ENCODE peak calls at places on chromosome 21, in five cellular contexts. F, I, S, Z and J are unnamed samples.

GRCh38 chr21:41786521-41786987 is 19.7 kb upstream of the RIPK4 start:
- DNase-seq in F (no peak), I (peak), S (no peak), Z (no peak), J (no peak)

GRCh38 chr21:25220954-25221353 is 386.3 kb downstream of the MRPL39 start:
- DNase-seq in F (no peak), I (no peak), S (no peak), Z (no peak), J (no peak)

GRCh38 chr21:42411197-42411869 is 7.6 kb downstream of the UBASH3A start:
- DNase-seq in F (no peak), I (no peak), S (no peak), Z (no peak), J (no peak)

GRCh38 chr21:37668462-37669239 is 247.6 kb downstream of the KCNJ6 start:
- DNase-seq in F (no peak), I (no peak), S (no peak), Z (no peak), J (no peak)

GRCh38 chr21:45276620-45277019 is 11.1 kb downstream of the POFUT2 start:
- DNase-seq in F (no peak), I (no peak), S (no peak), Z (peak), J (no peak)

GRCh38 chr21:14114251-14114650 is 96.5 kb downstream of the LIPI start:
- DNase-seq in F (no peak), I (no peak), S (no peak), Z (no peak), J (no peak)

GRCh38 chr21:16071082-16071481 is 341.3 kb downstream of the USP25 start:
- DNase-seq in F (no peak), I (peak), S (no peak), Z (peak), J (peak)

GRCh38 chr21:14479387-14479786 is 66.7 kb downstream of the SAMSN1 start:
- DNase-seq in F (no peak), I (no peak), S (no peak), Z (no peak), J (no peak)

GRCh38 chr21:45150630-45151265 is 76.4 kb downstream of the ADARB1 start:
- DNase-seq in F (no peak), I (no peak), S (no peak), Z (peak), J (no peak)

GRCh38 chr21:45255381-45256020 is 32.2 kb downstream of the POFUT2 start:
- DNase-seq in F (no peak), I (no peak), S (no peak), Z (no peak), J (no peak)

GRCh38 chr21:14995695-14996490 is 68.9 kb downstream of the NRIP1 start:
- DNase-seq in F (no peak), I (peak), S (peak), Z (no peak), J (no peak)

GRCh38 chr21:28215214-28215954 is 777.3 kb downstream of the LTN1 start:
- DNase-seq in F (no peak), I (peak), S (no peak), Z (no peak), J (no peak)

GRCh38 chr21:46416551-46416950 is 42.1 kb upstream of the DIP2A start:
- DNase-seq in F (no peak), I (no peak), S (no peak), Z (no peak), J (no peak)

GRCh38 chr21:16195476-16195875 is 465.7 kb downstream of the USP25 start:
- DNase-seq in F (no peak), I (peak), S (no peak), Z (no peak), J (no peak)

GRCh38 chr21:42671778-42672593 is 18.6 kb downstream of the PDE9A start:
- DNase-seq in F (no peak), I (peak), S (no peak), Z (no peak), J (no peak)

GRCh38 chr21:14482165-14482564 is 64.0 kb downstream of the SAMSN1 start:
- DNase-seq in F (no peak), I (no peak), S (peak), Z (no peak), J (no peak)

GRCh38 chr21:45927851-45928850 is 53.4 kb upstream of the COL6A1 start:
- DNase-seq in F (no peak), I (no peak), S (no peak), Z (no peak), J (no peak)

GRCh38 chr21:37364722-37365121 is 1.9 kb upstream of the DYRK1A start:
- DNase-seq in F (no peak), I (no peak), S (no peak), Z (no peak), J (no peak)

GRCh38 chr21:33070921-33071877 is 1.3 kb downstream of the OLIG1 start:
- DNase-seq in F (no peak), I (peak), S (no peak), Z (no peak), J (peak)
- H3K27ac ChIP-seq in F (no peak), I (no peak), S (no peak), Z (no peak), J (peak)

DNA sequence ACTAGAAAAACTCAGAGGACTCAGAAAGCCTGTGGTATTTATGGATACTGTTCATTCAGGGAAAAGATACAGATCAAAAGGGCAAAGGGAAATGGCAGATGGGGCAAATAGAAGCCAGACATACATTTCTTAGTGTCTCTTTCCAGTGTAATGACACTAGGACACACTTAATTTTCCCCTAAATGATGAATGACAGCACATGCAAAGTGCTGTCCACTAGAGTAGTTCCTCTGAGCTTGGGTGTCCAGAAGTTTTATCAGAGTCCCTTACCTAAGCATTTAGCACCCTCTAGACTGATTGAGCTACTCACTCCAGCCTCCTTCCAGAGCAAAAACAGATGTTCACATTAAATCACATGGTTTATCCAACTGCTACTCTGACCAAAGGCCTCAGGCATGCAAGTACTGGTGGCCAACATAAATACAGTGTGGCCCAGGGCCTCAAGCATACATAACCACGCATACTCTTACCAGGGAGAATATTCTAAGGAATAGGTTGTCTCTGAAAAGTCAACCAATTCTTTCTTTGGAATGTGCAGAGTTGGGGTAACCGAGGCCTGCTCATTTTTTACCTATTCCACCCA is 166.9 kb downstream of the NCAM2 start:
- DNase-seq in F (no peak), I (peak), S (peak), Z (no peak), J (no peak)
- H3K27ac ChIP-seq in F (no peak), I (peak), S (no peak), Z (no peak), J (no peak)

GRCh38 chr21:36097427-36098230 is 27.8 kb downstream of the CBR1 start:
- DNase-seq in F (no peak), I (peak), S (no peak), Z (no peak), J (no peak)

GRCh38 chr21:36099000-36099399 is 29.2 kb downstream of the CBR1 start:
- DNase-seq in F (no peak), I (no peak), S (no peak), Z (no peak), J (no peak)

GRCh38 chr21:36093512-36093911 is 23.7 kb downstream of the CBR1 start:
- DNase-seq in F (no peak), I (no peak), S (no peak), Z (no peak), J (no peak)

GRCh38 chr21:36092676-36093075 is 22.9 kb downstream of the CBR1 start:
- DNase-seq in F (no peak), I (no peak), S (no peak), Z (no peak), J (no peak)

DNA sequence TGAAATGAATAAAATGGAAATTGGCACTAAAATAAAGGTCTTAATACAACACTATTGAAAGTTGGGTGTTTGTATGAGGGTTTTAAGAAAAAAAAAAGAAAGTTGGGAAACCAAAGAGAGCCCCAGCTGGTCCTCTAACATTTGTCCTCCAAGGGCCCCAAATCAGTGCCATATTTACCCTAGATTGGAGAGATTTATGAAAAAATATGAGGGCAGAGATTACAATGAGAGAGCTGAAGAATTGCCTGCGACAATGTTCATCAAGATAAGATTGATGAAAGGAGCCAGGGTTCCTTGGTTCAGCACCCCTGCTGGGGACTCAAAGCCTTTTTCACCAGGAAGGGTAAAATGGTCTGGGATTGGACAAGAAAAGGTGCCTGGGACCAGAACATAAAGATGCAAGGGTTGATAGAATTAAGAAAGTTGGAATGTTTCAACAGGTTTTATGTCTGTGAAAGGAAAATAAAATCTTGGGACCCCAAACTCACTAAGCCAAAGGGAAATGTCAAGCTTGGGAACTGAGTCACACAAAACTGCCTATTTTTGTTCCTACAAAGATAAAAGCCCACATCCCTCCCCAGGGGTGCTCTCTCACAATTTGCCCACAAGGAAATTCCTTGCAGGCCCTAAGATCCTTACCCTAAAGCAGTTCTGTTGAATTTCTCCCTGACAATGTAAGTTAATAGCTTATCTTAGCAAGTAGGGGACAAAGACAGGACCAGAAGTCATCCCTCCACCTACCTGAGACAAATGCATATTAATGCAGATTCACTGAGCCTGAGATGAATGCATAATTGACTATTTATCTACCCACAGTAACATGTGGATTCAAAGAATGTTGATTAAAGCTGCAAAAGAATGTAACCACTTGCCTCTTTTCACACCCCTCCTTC is 26.8 kb downstream of the CBR1 start:
- DNase-seq in F (no peak), I (peak), S (no peak), Z (no peak), J (no peak)
- H3K27ac ChIP-seq in F (no peak), I (no peak), S (no peak), Z (no peak), J (no peak)

DNA sequence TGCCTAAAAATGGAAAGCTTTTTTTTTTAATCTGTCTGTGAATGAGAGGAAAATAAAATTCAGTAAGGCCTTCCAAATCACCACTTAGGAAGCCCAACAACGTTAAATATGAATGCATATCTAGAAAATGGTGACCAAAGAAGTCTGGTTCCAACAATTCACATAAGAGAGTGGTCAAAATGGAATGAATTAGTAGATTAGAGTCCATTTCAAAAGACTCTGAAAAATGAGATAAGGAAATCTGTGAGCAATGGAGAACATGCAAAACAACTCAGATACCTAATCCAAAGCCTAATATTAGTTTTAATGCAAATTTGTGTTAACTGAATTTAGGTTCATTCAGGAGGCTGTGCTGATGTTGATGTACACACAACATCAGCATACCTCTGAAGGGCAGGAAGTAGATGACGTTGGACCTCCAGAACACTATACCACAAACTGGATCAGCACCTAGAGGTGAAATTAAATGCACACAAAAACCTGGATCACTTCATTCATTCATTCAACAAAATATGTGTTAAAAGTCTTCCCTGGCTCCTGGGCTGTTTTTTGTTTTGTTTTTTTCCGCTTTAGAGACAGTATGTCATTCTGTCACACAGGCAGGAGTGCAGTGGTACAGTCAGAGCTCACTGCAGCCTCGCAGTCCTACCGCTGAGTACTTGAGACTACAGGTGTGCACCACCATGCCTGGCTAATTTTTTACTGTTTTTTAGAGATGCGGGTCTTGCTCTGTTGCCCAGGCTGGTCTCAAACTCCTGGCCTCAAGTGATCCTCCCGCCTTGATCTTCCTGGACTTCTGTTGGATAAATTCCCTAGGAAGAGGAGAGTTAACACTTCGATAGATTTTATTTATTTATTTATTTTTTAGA is 4.9 kb upstream of the BRWD1 start:
- DNase-seq in F (no peak), I (no peak), S (no peak), Z (no peak), J (no peak)
- H3K27ac ChIP-seq in F (no peak), I (no peak), S (peak), Z (peak), J (no peak)

DNA sequence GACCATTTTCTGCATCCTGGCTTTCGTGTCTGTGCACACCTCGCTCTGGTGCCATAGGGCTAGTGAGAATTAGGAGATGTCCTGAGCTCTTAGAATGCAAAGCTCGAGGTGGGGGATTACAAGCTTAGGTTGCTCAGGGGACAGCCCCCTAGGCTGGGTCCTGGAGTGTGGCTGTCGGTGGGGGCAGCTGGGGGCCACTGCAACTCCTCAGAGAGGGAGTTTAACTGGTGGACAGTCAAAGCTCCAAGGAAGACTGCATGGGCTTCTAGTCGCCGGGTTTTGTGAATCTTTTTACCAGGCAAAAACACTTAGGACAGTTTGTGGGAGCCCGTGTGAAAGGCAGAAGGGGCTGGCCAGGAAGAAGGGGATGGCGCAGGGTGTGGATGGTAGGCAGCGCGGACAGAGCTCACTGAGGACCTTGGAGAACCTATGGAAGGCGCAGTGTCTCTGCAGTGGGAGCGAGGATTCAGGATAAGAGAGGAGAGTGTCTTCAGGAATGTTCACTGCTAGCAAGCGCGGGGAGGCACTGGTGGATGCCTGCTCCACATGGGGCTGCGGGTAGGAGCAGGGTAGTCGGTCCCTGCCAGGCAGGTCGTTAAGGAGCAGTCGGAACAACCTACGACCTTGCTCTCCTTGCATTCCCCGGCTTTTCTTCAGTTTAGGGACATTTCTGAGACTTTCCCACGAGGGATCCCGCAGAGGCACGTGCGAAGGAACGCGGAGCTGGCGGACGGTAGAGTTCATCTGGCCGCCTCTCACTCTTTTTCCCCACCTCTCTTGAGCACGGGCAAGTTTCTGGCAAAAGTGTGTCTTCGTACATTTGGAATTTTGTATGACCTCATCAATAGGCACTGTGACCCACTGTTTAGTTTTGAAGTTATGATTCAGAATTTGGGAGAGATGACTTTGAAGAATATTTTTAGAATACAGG is 12.9 kb upstream of the KCNE1 start:
- DNase-seq in F (no peak), I (peak), S (no peak), Z (peak), J (no peak)
- H3K27ac ChIP-seq in F (peak), I (peak), S (peak), Z (peak), J (no peak)